ENCODE peak calls at places on chromosomes 13 and 19, in nine cellular contexts. M is mucosa of descending colon; L is astrocyte of the spinal cord; W is fibroblast of the aortic adventitia; D is cardiac fibroblast; U is psoas muscle; K is epithelial cell of esophagus; C is neural progenitor cell; B is CD8-positive, alpha-beta memory T cell. R is an unnamed sample.

GRCh38 chr13:43193789-43194188 is 170.4 kb downstream of the DNAJC15 start:
- DNase-seq in K (no peak), W (no peak), L (no peak), C (no peak), D (no peak), M (no peak), B (no peak), U (no peak), R (no peak)

GRCh38 chr19:45419895-45420294 is 3.8 kb downstream of the ERCC1 start:
- DNase-seq in W (no peak), M (no peak), L (no peak), K (no peak), C (no peak), U (no peak), D (no peak), B (no peak), R (no peak)

GRCh38 chr13:110574161-110574560 is 12.6 kb upstream of the RAB20 start:
- DNase-seq in M (no peak), K (no peak), W (no peak), C (no peak), U (no peak), B (no peak), L (no peak), D (no peak), R (no peak)

GRCh38 chr13:98890186-98890585 is 87.7 kb downstream of the DOCK9 start:
- DNase-seq in K (peak; percentile 98), U (no peak), W (peak; percentile 53), L (peak; percentile 82), M (no peak), D (peak; percentile 82), B (no peak), C (no peak), R (peak; percentile 90)

GRCh38 chr19:36460046-36460445 is 29.3 kb downstream of the ZNF566 start:
- DNase-seq in D (peak; percentile 37), B (no peak), U (no peak), C (no peak), W (peak; percentile 11), M (no peak), L (peak; percentile 5), K (no peak), R (no peak)

GRCh38 chr13:110925023-110925608 is 10.2 kb upstream of the ANKRD10 start:
- DNase-seq in U (no peak), D (peak; percentile 6), L (peak; percentile 9), W (no peak), M (no peak), C (peak; percentile 55), K (no peak), B (no peak), R (no peak)

GRCh38 chr19:7912144-7912696 is 2.4 kb upstream of the TGFBR3L start:
- DNase-seq in D (no peak), M (no peak), U (no peak), W (no peak), B (no peak), L (no peak), K (no peak), C (no peak), R (no peak)

GRCh38 chr19:572891-573825 is 762 bp downstream of the BSG start:
- DNase-seq in U (peak; percentile 80), D (peak; percentile 67), W (peak; percentile 69), C (peak; percentile 78), B (no peak), K (peak; percentile 63), M (peak; percentile 70), L (peak; percentile 60), R (peak; percentile 47)

GRCh38 chr19:35166100-35167063 is 11.8 kb downstream of the FXYD5 start:
- DNase-seq in U (no peak), D (no peak), K (peak; percentile 52), W (no peak), L (no peak), C (no peak), M (no peak), B (no peak), R (no peak)

GRCh38 chr19:13796301-13797057 is 1.2 kb downstream of the ZSWIM4 start:
- DNase-seq in C (peak; percentile 66), L (peak; percentile 90), U (peak; percentile 88), B (no peak), D (peak; percentile 97), K (peak; percentile 96), W (peak; percentile 97), M (peak; percentile 46), R (peak; percentile 97)

DNA sequence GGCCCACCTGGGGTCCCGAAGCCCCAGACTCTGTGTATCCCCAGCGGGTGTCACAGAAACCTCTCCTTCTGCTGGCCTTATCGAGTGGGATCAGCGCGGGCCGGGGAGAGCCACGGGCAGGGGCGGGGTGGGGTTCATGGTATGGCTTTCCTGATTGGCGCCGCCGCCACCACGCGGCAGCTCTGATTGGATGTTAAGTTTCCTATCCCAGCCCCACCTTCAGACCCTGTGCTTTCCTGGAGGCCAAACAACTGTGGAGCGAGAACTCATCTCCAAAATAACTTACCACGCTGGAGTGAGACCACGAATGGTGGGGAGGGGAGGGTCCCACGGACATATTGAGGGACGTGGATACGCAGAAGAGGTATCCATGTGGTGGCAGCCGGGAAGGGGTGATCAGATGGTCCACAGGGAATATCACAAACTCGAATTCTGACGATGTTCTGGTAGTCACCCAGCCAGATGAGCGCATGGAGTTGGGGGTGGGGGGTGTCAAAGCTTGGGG is 1.0 kb upstream of the ICAM5 start:
- DNase-seq in K (peak; percentile 63), C (peak; percentile 76), D (peak; percentile 36), B (no peak), L (no peak), U (no peak), M (peak; percentile 59), W (no peak), R (peak; percentile 57)
- H3K4me3 ChIP-seq in K (peak overlapping the region; percentile 53), C (peak overlapping the region; percentile 39), D (peak overlapping the region; percentile 15), B (peak overlapping the region; percentile 42), L (peak overlapping the region; percentile 13), U (peak overlapping the region; percentile 59), M (no peak overlapping the region), W (peak overlapping the region; percentile 25), R (peak overlapping the region; percentile 69)

GRCh38 chr19:43476606-43477005 is 11.2 kb upstream of the LYPD3 start:
- DNase-seq in C (no peak), B (no peak), U (no peak), K (no peak), L (peak; percentile 69), M (no peak), D (peak; percentile 78), W (peak; percentile 87), R (peak; percentile 46)

GRCh38 chr19:43478323-43478722 is 12.9 kb upstream of the LYPD3 start:
- DNase-seq in D (no peak), C (no peak), M (no peak), U (no peak), K (no peak), W (no peak), L (no peak), B (no peak), R (no peak)

GRCh38 chr19:43474487-43474886 is 9.1 kb upstream of the LYPD3 start:
- DNase-seq in K (no peak), U (no peak), B (no peak), M (no peak), D (no peak), W (no peak), L (no peak), C (no peak), R (no peak)

GRCh38 chr19:43471091-43471490 is 5.7 kb upstream of the LYPD3 start:
- DNase-seq in C (no peak), W (no peak), M (no peak), K (peak; percentile 90), B (no peak), D (no peak), U (no peak), L (no peak), R (no peak)

DNA sequence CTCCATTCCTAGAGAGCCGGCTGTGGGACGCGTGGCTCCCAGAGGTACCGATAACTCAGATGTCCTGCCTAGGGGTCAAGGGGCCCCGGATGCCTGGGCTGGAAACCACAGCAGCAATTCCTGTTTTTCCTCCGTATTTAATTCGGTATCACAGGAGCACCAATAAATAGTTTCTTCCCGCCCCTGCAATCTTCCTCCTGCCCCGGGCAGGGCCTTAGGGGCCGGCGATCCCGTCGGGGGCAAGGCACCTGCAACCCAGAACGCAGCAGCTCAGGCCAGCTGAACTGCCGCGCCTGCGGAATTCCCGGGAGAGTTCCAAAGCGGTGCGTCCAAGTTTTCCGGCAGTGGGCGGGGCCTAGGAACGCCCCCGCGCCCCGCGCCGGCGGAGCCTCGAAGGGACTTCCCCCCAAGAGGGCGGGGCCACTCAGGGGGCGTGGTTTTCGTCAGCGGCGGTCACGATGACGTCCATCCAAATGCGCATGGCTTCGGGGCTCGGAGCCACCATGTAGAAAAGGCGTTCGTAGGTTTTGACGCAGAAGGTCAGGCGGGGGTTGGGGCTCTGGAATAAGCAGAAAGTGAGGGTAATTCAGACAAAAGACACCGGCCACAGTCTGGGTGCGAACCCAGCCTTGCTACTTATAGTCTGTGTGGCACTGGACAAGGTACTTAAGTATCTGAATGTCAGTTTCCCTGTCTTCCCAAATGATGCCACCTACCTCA is 9.7 kb upstream of the LYPD3 start:
- DNase-seq in B (peak; percentile 91), W (peak; percentile 90), K (peak; percentile 96), L (peak; percentile 95), M (peak; percentile 96), D (peak; percentile 93), U (peak; percentile 96), C (peak; percentile 98), R (peak; percentile 89)
- H3K4me3 ChIP-seq in B (peak overlapping the region; percentile 70), W (no peak overlapping the region), K (peak overlapping the region; percentile 43), L (peak overlapping the region; percentile 28), M (no peak overlapping the region), D (peak overlapping the region; percentile 14), U (peak overlapping the region; percentile 61), C (peak overlapping the region; percentile 40), R (peak overlapping the region; percentile 59)

DNA sequence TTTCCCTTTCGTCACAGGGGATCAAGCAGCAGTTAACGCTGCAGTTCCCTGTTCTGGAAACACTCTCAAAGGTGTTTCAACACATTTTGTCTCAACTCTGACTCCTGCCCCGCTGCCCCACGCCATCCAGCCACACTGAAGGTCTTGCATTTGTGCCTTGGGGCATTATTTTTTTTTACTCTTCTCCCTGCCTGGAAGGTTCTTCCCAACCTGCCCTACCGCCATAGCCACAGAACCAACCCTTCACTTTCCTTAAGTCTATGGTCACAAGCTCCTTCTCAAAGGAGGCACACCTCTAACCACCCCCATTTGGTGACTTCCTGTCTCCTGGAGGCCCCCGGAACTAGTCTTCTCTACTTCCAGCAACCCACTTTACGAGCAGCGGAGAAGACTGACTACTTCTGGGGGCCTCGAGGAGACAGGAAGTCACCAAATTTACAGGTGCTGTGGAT is 17.2 kb downstream of the KL start:
- DNase-seq in L (no peak), M (no peak), K (no peak), W (no peak), U (no peak), B (no peak), D (no peak), C (no peak), R (no peak)
- H3K4me3 ChIP-seq in L (no peak overlapping the region), M (no peak overlapping the region), K (no peak overlapping the region), W (no peak overlapping the region), U (no peak overlapping the region), B (peak overlapping the region; percentile 37), D (no peak overlapping the region), C (no peak overlapping the region), R (no peak overlapping the region)

GRCh38 chr13:35838356-35838755 is 292.8 kb downstream of the DCLK1 start:
- DNase-seq in K (peak; percentile 37), U (no peak), M (no peak), W (peak; percentile 95), C (no peak), D (peak; percentile 96), L (peak; percentile 87), B (no peak), R (peak; percentile 23)

GRCh38 chr13:35836476-35836875 is 294.7 kb downstream of the DCLK1 start:
- DNase-seq in M (no peak), D (no peak), U (no peak), B (no peak), C (no peak), L (no peak), W (no peak), K (no peak), R (no peak)

GRCh38 chr13:35839746-35840273 is 291.4 kb downstream of the DCLK1 start:
- DNase-seq in D (no peak), M (no peak), B (no peak), L (no peak), K (no peak), U (no peak), C (no peak), W (no peak), R (no peak)

GRCh38 chr13:35840991-35841604 is 290.1 kb downstream of the DCLK1 start:
- DNase-seq in W (no peak), L (no peak), D (peak; percentile 20), U (no peak), C (no peak), M (no peak), B (no peak), K (no peak), R (no peak)
- H3K4me3 ChIP-seq in W (no peak overlapping the region), L (no peak overlapping the region), D (no peak overlapping the region), U (no peak overlapping the region), C (no peak overlapping the region), M (no peak overlapping the region), B (no peak overlapping the region), K (no peak overlapping the region), R (no peak overlapping the region)